ENCODE peak calls at places on chromosome X, in four cellular contexts. F, M, L and B are unnamed samples.
A peak's percentile ranks its signal among the peaks of the same experiment; 100 is the strongest.

GRCh38 chrX:45740291-45740690 is 539.6 kb upstream of the DIPK2B start:
- DNase-seq in M (no peak), F (no peak), L (no peak), B (no peak)

GRCh38 chrX:7088968-7089615 is 58.4 kb upstream of the STS start:
- DNase-seq in F (no peak), L (no peak), M (no peak), B (peak; percentile 25)

GRCh38 chrX:2228466-2228865 is 272.3 kb downstream of the DHRSX start:
- DNase-seq in M (no peak), L (no peak), F (no peak), B (no peak)

GRCh38 chrX:148542481-148543255 is 42.3 kb downstream of the AFF2 start:
- DNase-seq in F (no peak), M (no peak), L (no peak), B (no peak)

GRCh38 chrX:10534611-10535010 is 85.8 kb downstream of the MID1 start:
- DNase-seq in M (no peak), L (no peak), F (no peak), B (no peak)

GRCh38 chrX:150203249-150203647 is 159.9 kb upstream of the MAMLD1 start:
- DNase-seq in M (no peak), F (no peak), L (no peak), B (no peak)

GRCh38 chrX:133649659-133650058 is 234.4 kb upstream of the GPC4 start:
- DNase-seq in L (no peak), F (no peak), M (no peak), B (no peak)

GRCh38 chrX:140776320-140776719 is 66.8 kb downstream of the LINC00632 start:
- DNase-seq in F (no peak), M (no peak), L (no peak), B (no peak)

GRCh38 chrX:13716905-13717304 is 17.5 kb downstream of the TRAPPC2 start:
- DNase-seq in M (no peak), L (no peak), F (no peak), B (no peak)

GRCh38 chrX:54246866-54247265 is 63.8 kb upstream of the FAM120C start:
- DNase-seq in L (no peak), M (no peak), F (no peak), B (no peak)

DNA sequence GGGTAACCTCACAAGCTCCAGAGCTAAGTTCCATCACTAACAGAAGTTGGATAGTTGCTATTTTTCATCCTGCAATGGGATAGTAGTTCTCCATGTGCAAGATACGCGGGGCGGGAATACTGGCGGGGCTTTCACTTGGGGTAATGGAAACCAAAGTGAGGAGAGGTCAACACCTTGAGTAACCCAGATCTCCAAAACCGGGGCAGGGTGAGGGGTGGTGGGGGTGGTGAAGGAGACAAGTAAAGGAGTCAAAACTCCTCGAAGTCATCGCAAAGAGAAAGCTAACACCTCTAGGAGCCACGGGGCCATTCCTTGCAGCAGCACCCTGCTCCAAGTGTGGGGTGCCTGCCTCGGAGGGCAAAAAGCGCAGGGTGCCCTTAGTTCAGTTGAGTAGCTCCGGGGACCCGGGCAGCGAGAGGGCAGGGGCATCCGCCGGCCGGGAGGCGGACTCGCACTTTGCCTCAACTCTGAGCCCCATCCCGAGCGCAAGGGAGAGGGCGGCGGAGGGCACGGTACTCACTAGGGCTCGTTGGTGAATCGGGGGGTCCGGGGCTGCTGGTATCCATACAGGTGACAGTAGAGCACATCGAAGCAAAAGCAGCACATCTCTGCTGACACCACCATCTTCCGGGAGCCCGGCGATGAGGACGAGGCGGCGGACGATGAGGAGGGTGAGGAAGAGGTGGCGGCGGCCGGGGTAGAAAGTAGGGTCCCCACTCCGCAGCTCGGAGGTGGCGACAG is 636 bp downstream of the AMMECR1 start:
- DNase-seq in M (no peak), F (peak; percentile 55), L (peak; percentile 10), B (peak; percentile 24)
- TF ChIP-seq CTCF in M (no peak), F (no peak), L (no peak), B (no peak)

GRCh38 chrX:40661489-40661888 is 14.1 kb upstream of the CXorf38 start:
- DNase-seq in F (no peak), L (no peak), M (no peak), B (no peak)

GRCh38 chrX:40663078-40663740 is 15.8 kb upstream of the CXorf38 start:
- DNase-seq in M (no peak), L (no peak), F (no peak), B (no peak)

GRCh38 chrX:40660381-40660780 is 13.0 kb upstream of the CXorf38 start:
- DNase-seq in L (no peak), F (no peak), M (no peak), B (no peak)

GRCh38 chrX:40663880-40664630 is 16.7 kb upstream of the CXorf38 start:
- DNase-seq in F (peak; percentile 26), L (no peak), M (no peak), B (peak; percentile 9)
- TF ChIP-seq CTCF in F (peak; percentile 48), L (peak; percentile 24), M (peak; percentile 46), B (no peak)

GRCh38 chrX:21131346-21131745 is 242.9 kb upstream of the CNKSR2 start:
- DNase-seq in M (no peak), F (no peak), L (no peak), B (no peak)
- TF ChIP-seq CTCF in M (no peak), F (no peak), L (no peak), B (no peak)

DNA sequence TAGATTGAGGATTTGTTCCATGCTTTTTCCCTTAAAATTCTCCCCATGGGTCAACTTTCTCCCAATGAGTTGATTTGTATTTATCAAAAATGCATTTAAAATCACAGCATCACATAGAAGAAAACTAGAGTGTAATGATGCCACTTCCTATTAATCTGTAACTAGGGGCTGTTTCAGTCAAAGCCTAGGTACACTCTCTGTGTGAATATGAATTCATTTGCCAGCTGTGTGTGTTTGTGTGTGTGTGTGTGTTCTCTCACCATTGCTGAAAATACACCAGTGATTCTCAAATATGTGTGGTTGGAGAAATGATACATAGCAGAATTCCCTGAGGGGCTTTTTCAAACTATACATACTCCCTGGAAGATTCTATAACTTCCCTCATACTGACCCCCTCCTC is 546.5 kb downstream of the KLHL13 start:
- DNase-seq in M (no peak), L (no peak), F (no peak), B (no peak)
- TF ChIP-seq CTCF in M (no peak), L (no peak), F (no peak), B (no peak)

DNA sequence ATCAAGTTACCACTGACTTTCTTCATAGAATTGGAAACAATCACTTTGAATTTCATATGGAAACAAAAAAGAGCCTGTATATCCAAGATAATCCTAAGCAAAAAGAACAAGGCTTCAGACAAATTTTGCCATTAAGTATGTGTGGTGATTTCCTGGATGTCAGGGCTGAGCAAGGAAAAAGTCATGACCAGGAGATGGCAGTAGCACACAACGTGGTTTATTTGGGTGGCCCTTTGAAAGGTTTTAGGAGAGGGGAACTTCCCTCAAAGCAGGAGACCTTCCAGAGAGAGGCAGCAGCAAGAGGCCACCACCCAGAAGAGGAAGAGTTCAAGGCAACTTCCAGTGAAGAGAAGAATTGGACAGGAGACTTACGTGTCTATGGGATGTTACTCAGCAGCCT is 18.1 kb upstream of the ZXDB start:
- DNase-seq in M (no peak), L (no peak), F (no peak), B (peak; percentile 17)
- TF ChIP-seq CTCF in M (peak; percentile 59), L (peak; percentile 37), F (peak; percentile 56), B (peak; percentile 12)

DNA sequence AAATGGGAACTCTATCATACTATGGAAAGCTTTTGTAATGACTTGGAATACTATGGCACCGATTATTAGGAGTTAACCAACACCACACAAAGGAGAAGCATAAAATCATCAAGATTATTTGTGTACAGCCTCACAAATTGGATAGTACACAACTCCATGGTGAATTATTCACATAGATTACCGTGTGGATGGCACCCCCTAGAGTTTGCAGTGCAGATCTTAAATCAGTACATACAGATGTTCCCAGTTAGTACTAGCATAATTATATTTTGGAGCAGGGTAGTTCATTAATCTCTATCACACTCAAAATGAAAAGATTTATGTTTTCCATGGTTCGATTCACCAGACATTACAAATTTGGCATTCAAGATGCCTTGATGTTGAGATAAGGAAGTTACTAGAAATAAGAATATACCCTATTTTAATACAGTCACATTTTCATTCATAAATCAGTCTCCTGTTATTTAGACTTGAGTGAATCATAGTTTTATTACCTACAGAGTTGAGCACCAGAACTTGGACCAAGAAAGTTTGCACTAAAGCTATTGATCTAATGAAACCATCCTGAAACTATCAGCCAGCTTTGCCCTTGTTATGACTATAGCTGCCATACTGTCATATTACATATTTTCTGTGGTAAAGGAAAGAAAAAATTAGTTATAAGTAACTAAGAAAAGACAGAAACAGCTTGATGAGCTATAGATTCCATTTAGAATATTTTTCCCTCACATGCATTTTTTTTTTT is 531.8 kb downstream of the GLUD2 start:
- DNase-seq in M (no peak), F (peak; percentile 3), L (no peak), B (peak; percentile 49)
- TF ChIP-seq CTCF in M (peak; percentile 21), F (peak; percentile 60), L (peak; percentile 41), B (no peak)

DNA sequence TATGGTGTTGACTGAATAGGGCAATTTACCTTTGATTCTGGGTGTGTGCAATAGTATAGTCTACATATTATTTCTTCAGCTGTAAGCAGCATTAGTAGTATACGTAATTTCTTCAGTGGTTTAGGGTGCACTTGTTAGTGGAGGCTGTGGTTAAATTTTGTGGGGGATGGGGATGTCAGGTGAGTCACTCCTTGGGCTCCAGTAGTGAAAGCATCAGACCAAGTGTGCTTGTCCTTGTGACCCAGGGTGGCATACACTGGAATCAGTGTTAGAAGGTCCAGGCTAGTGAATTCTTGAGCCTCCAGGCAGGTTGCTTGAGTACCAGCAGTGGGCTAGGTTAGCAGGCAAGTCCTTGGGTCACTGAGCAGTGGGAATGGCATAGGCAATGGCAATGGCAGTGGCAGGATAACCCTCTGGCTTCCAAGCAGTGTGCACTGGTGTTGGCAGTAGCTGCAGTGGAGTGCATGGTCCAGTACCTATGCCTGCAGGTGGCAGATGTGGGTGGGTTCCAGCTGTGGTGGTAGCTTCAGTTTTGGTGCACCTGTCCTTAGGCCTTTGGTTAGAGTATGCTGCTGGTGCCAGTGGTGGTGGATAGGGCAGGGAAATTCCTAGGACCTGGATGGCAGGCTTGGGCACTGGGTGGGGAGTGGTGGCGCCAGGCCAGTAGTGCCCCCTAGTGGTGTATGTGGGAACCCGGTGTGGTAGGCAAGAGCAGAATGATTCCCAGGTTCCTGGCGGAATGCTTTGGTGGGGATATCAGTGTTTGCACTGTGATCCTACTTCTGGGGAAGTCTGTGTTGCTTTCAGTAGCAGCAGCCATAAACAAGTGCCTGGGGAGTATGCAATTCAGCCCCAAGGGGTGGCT is 531.0 kb downstream of the SMARCA1 start:
- DNase-seq in L (no peak), M (no peak), F (peak; percentile 9), B (no peak)
- TF ChIP-seq CTCF in L (no peak), M (no peak), F (no peak), B (no peak)

GRCh38 chrX:153689654-153690465 is 2.1 kb downstream of the SLC6A8 start:
- DNase-seq in L (no peak), F (peak; percentile 69), M (no peak), B (no peak)
- TF ChIP-seq CTCF in L (no peak), F (peak; percentile 24), M (no peak), B (peak; percentile 22)

DNA sequence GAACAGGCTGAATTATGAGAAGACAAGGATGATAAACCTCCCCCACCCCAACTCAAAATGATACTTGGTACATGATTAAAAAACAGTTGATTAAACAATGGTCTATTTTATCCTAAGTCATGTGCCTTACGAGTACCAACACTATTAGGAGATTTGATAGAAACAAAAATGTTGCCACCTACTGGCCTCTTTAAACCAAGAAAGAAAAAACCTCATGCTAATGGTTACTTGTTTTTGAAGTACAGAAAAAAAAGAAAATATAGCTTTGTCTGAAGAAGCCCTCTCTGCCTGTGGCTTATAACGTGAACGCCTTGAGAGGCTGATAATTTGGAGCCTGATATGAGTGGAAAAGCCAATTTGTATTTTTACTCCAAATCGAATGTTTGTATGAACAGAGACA is 538.2 kb downstream of the DMD start:
- DNase-seq in M (no peak), F (no peak), L (no peak), B (no peak)
- TF ChIP-seq CTCF in M (no peak), F (peak; percentile 48), L (peak; percentile 31), B (no peak)